ENCODE peak calls at places on chromosome 3, in six cellular contexts. E, L, S, J, F and I are unnamed samples.

GRCh38 chr3:144774897-144775296 is 803.3 kb downstream of the DIPK2A start:
- DNase-seq in L (no peak), S (no peak), F (no peak), J (no peak), E (no peak), I (no peak)

GRCh38 chr3:113264741-113265140 is 53.4 kb downstream of the BOC start:
- DNase-seq in L (no peak), S (no peak), F (no peak), J (no peak), E (no peak), I (peak)

GRCh38 chr3:65636326-65636725 is 402.4 kb downstream of the MAGI1 start:
- DNase-seq in S (no peak), F (no peak), J (no peak), L (no peak), E (no peak), I (no peak)

GRCh38 chr3:35970793-35971192 is 331.5 kb downstream of the ARPP21 start:
- DNase-seq in F (no peak), L (no peak), J (no peak), E (no peak), S (no peak), I (no peak)

GRCh38 chr3:189363856-189364255 is 192.1 kb downstream of the TPRG1 start:
- DNase-seq in J (no peak), S (no peak), E (no peak), F (peak), L (no peak), I (no peak)

GRCh38 chr3:69092030-69092513 is 7.3 kb downstream of the ARL6IP5 start:
- DNase-seq in L (no peak), J (peak), E (no peak), S (no peak), F (no peak), I (peak)

GRCh38 chr3:196639517-196640500 is at the start of gene NRROS:
- DNase-seq in E (peak), S (peak), L (peak), J (peak), F (peak), I (peak)

GRCh38 chr3:27056326-27056725 is 312.9 kb downstream of the NEK10 start:
- DNase-seq in F (no peak), L (no peak), J (no peak), E (no peak), S (no peak), I (no peak)

GRCh38 chr3:9727041-9727595 is 4.4 kb upstream of the BRPF1 start:
- DNase-seq in F (no peak), S (no peak), J (peak), L (no peak), E (peak), I (no peak)

GRCh38 chr3:143358155-143358792 is 238.7 kb downstream of the CHST2 start:
- DNase-seq in F (peak), S (no peak), L (no peak), E (no peak), J (no peak), I (no peak)

GRCh38 chr3:49723301-49723630 is 485 bp downstream of the GMPPB start:
- DNase-seq in S (peak), E (peak), F (peak), J (peak), L (peak), I (no peak)

GRCh38 chr3:116188231-116188785 is 257.0 kb downstream of the LSAMP start:
- DNase-seq in F (peak), L (no peak), J (no peak), S (no peak), E (no peak), I (no peak)

GRCh38 chr3:162468791-162469190 is 972.2 kb downstream of the OTOL1 start:
- DNase-seq in S (no peak), F (no peak), L (no peak), E (no peak), J (no peak), I (no peak)

GRCh38 chr3:12421132-12421531 is 63.1 kb upstream of the TSEN2 start:
- DNase-seq in S (no peak), F (no peak), J (no peak), E (no peak), L (no peak), I (no peak)

GRCh38 chr3:151480492-151480891 is 19.6 kb upstream of the IGSF10 start:
- DNase-seq in E (no peak), F (no peak), L (no peak), J (no peak), S (no peak), I (no peak)

GRCh38 chr3:66478923-66479322 is 21.9 kb downstream of the LRIG1 start:
- DNase-seq in J (no peak), S (no peak), L (no peak), F (no peak), E (no peak), I (no peak)

GRCh38 chr3:152298393-152299242 is 29.9 kb downstream of the MBNL1 start:
- DNase-seq in F (peak), L (peak), E (peak), J (peak), S (peak), I (peak)

GRCh38 chr3:52682016-52682415 is 3.7 kb downstream of the PBRM1 start:
- DNase-seq in F (peak), J (no peak), E (no peak), L (no peak), S (no peak), I (peak)

GRCh38 chr3:52277972-52278509 is 408 bp downstream of the WDR82 start:
- DNase-seq in F (peak), J (no peak), E (peak), L (no peak), S (no peak), I (no peak)

GRCh38 chr3:66297260-66297863 is 76.6 kb downstream of the SLC25A26 start:
- DNase-seq in F (peak), S (no peak), J (no peak), E (no peak), L (no peak), I (no peak)

GRCh38 chr3:45554001-45554691 is 40.4 kb upstream of the LIMD1 start:
- DNase-seq in L (no peak), F (peak), J (no peak), E (no peak), S (no peak), I (no peak)

GRCh38 chr3:115281697-115282685 is 134.9 kb upstream of the ZBTB20 start:
- DNase-seq in S (no peak), J (no peak), F (no peak), L (no peak), E (no peak), I (no peak)

GRCh38 chr3:197394464-197395321 is 96.3 kb upstream of the DLG1 start:
- DNase-seq in S (no peak), L (peak), E (no peak), J (no peak), F (peak), I (no peak)

GRCh38 chr3:134155456-134155855 is 95.2 kb downstream of the RYK start:
- DNase-seq in F (no peak), L (no peak), E (no peak), S (no peak), J (no peak), I (no peak)

GRCh38 chr3:156675744-156676466 is 1.5 kb downstream of the TIPARP start:
- DNase-seq in L (peak), J (no peak), S (no peak), F (peak), E (peak), I (no peak)

GRCh38 chr3:132399054-132399929 is 18.0 kb upstream of the DNAJC13 start:
- DNase-seq in F (peak), E (no peak), J (peak), S (no peak), L (no peak), I (peak)

GRCh38 chr3:23319913-23320312 is 116.8 kb downstream of the UBE2E2 start:
- DNase-seq in L (no peak), E (no peak), F (peak), J (no peak), S (no peak), I (no peak)

GRCh38 chr3:134446800-134447199 is 39.0 kb downstream of the ANAPC13 start:
- DNase-seq in S (no peak), J (no peak), E (no peak), L (no peak), F (peak), I (no peak)

GRCh38 chr3:194112120-194113106 is 23.5 kb upstream of the HES1 start:
- DNase-seq in J (no peak), E (no peak), S (no peak), L (no peak), F (no peak), I (no peak)

GRCh38 chr3:115401298-115401697 is 222.0 kb upstream of the GAP43 start:
- DNase-seq in E (no peak), L (no peak), J (no peak), S (no peak), F (peak), I (no peak)